ENCODE peak calls at places on chromosomes 12 and 14, in eight cellular contexts. O is PC-3, Y is endothelial cell, D is kidney epithelial cell, C is BE2C, W is cardiac muscle cell, A is WTC11, F is cardiac fibroblast. I is an unnamed sample.

GRCh38 chr14:104603623-104604401 is 760 bp downstream of the TMEM179 start:
- DNase-seq in W (no peak), Y (peak), A (peak), C (no peak), F (no peak), O (no peak), D (no peak), I (peak)

GRCh38 chr14:70357557-70357956 is 1.9 kb downstream of the COX16 start:
- DNase-seq in D (no peak), W (no peak), Y (no peak), F (no peak), O (no peak), C (no peak), A (no peak), I (no peak)

GRCh38 chr12:87201598-87201997 is 827.6 kb downstream of the C12orf50 start:
- DNase-seq in C (no peak), F (no peak), W (peak), O (no peak), D (no peak), Y (no peak), A (no peak), I (no peak)

GRCh38 chr14:99242816-99243795 is 28.9 kb downstream of the BCL11B start:
- DNase-seq in A (no peak), Y (no peak), C (no peak), W (no peak), O (no peak), F (no peak), D (no peak), I (no peak)

GRCh38 chr14:80390911-80391310 is 179.6 kb upstream of the DIO2 start:
- DNase-seq in F (peak), O (peak), Y (no peak), W (no peak), C (no peak), D (peak), A (no peak), I (no peak)

GRCh38 chr12:18747960-18748359 is 10.0 kb downstream of the CAPZA3 start:
- DNase-seq in Y (no peak), O (peak), W (peak), F (peak), A (no peak), C (no peak), D (peak), I (no peak)

GRCh38 chr12:93946542-93947150 is 201.7 kb upstream of the PLXNC1 start:
- DNase-seq in C (no peak), Y (no peak), O (peak), D (no peak), F (peak), A (no peak), W (no peak), I (no peak)

GRCh38 chr12:120642806-120643205 is 2.4 kb downstream of the CABP1 start:
- DNase-seq in A (no peak), Y (no peak), W (no peak), O (no peak), C (no peak), F (peak), D (no peak), I (no peak)

GRCh38 chr14:105065280-105066228 is at the start of gene GPR132:
- DNase-seq in A (no peak), C (no peak), O (peak), D (no peak), W (peak), Y (no peak), F (no peak), I (no peak)

GRCh38 chr12:57754411-57755193 is at the start of gene MARCHF9:
- DNase-seq in O (peak), W (peak), Y (no peak), F (no peak), D (no peak), A (peak), C (peak), I (peak)

GRCh38 chr12:53082637-53083036 is 3.4 kb upstream of the SPRYD3 start:
- DNase-seq in F (no peak), A (no peak), D (no peak), O (no peak), C (no peak), W (no peak), Y (no peak), I (no peak)

GRCh38 chr12:53076461-53076860 is 2.7 kb downstream of the SPRYD3 start:
- DNase-seq in Y (no peak), C (no peak), F (no peak), O (no peak), W (no peak), D (no peak), A (no peak), I (no peak)

GRCh38 chr12:53078425-53079225 is 565 bp downstream of the SPRYD3 start:
- DNase-seq in C (no peak), D (no peak), A (no peak), W (no peak), Y (no peak), F (peak), O (peak), I (no peak)

GRCh38 chr12:53077030-53077429 is 2.2 kb downstream of the SPRYD3 start:
- DNase-seq in W (no peak), A (no peak), F (no peak), C (no peak), Y (no peak), D (no peak), O (no peak), I (no peak)

GRCh38 chr12:53079226-53080117 is at the start of gene SPRYD3:
- DNase-seq in W (peak), A (peak), O (peak), C (peak), Y (peak), F (peak), D (peak), I (peak)
- TF ChIP-seq CTCF in W (no peak), A (no peak), O (no peak), C (no peak), Y (no peak), F (no peak), D (no peak), I (no peak)

DNA sequence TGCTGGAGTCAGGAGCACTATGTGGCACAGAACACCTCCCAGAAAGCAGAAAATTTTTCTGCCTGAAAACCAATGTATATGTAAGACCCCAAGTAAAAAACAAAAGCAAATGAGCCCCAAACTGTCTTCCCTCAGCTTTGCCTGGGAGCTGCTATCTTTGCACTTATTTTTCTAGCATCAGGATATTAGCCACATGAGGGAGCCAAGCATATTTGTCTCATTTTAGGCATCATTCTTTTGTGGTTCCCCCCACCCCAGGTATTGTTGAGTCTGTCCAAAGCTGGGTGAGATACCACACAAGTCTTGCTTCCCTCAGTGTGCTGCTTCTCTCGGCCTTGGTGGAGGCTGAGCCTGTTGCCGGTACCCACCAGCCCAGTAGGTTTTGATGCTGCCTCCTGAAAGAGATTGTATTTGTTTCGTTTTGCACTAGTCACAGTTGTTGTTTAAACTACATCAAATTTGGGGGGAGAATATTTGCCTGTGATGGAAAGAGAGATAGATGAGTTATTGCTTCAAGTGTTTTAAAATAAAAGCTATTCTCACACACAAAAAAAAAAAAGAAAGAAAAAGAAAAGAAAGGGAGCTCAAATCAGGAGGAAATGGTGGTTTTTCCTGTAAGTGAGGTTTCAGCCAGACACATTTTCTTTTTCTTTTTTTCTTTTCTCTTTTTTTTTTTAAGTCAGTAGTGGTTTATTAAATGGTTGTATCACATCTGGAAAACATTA is 58.3 kb downstream of the SLC4A8 start:
- DNase-seq in O (no peak), D (no peak), W (no peak), C (no peak), Y (no peak), F (peak), A (no peak), I (no peak)
- TF ChIP-seq CTCF in O (peak), D (no peak), W (no peak), C (no peak), Y (no peak), F (no peak), A (no peak), I (no peak)

GRCh38 chr14:31125231-31125630 is 82.4 kb downstream of the HECTD1 start:
- DNase-seq in A (no peak), O (no peak), D (no peak), F (no peak), W (no peak), C (no peak), Y (no peak), I (no peak)
- TF ChIP-seq CTCF in A (no peak), O (no peak), D (no peak), F (no peak), W (no peak), C (no peak), Y (no peak), I (no peak)

DNA sequence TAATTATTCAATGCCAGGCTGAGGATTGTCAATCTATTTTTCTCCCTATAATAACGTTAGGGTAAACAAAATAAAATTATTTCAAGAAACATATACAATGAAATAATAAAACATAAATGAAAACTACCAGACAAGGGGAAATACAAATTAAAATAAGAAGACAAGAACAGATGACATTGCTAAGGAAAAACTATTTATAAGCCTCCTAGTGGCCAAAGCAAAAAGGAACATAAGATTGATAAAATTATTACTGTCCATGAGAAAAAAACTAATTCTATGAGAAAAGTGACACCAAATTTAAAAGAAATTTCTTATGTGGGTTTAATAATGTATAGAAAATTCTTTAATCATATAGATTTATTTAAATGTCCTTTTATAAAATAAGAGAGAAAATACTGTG is 294.7 kb downstream of the TTC6 start:
- DNase-seq in O (no peak), C (no peak), Y (no peak), D (no peak), F (no peak), A (no peak), W (no peak), I (no peak)
- TF ChIP-seq CTCF in O (peak), C (peak), Y (peak), D (no peak), F (no peak), A (no peak), W (peak), I (peak)

GRCh38 chr12:53481957-53482586 is 17.2 kb downstream of the MAP3K12 start:
- DNase-seq in D (no peak), Y (no peak), C (no peak), A (peak), W (peak), F (no peak), O (peak), I (no peak)
- TF ChIP-seq CTCF in D (peak), Y (peak), C (peak), A (peak), W (peak), F (peak), O (peak), I (peak)

DNA sequence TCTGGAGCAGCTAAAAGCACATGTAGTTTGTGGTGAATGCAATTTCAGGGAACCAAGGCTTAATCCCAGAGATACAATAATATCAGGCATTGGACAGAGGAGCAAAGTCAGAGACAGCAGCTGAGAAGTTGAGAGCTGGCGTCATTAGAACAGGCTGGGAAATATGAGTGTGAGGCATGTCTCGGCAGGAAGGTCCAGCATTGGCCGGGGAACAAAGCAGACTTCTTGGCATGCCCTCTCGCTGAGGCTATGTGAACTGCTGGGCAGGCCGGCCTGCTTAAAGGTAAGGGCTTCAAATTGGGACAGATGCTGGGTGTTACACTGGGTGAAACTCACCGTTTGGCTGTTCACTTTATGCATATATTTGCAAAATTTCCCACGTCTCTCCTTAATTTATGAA is 125.4 kb downstream of the CAND1 start:
- DNase-seq in F (peak), A (no peak), W (no peak), D (no peak), Y (no peak), O (no peak), C (no peak), I (no peak)
- TF ChIP-seq CTCF in F (peak), A (no peak), W (peak), D (peak), Y (no peak), O (no peak), C (no peak), I (no peak)

GRCh38 chr14:95174184-95174804 is 17.0 kb upstream of the DICER1 start:
- DNase-seq in D (no peak), A (no peak), W (no peak), F (peak), C (no peak), Y (no peak), O (peak), I (no peak)
- TF ChIP-seq CTCF in D (no peak), A (no peak), W (peak), F (peak), C (no peak), Y (no peak), O (peak), I (no peak)

GRCh38 chr14:51897791-51898190 is 37.4 kb downstream of the GNG2 start:
- DNase-seq in C (no peak), W (no peak), F (no peak), O (no peak), A (no peak), Y (no peak), D (no peak), I (no peak)
- TF ChIP-seq CTCF in C (no peak), W (no peak), F (no peak), O (no peak), A (no peak), Y (no peak), D (no peak), I (no peak)